ENCODE peak calls at places on chromosome 20, in ten cellular contexts. Y is SK-N-DZ, B is HFFc6, S is H7, N is AG09319, Z is kidney epithelial cell, P is NCI-H748 treated with DMSO at 0.1 percent for 48 hours, G is hepatocyte, W is HS-5, E is GM13977. D is an unnamed sample.

GRCh38 chr20:36199293-36200257 is 36.7 kb upstream of the AAR2 start:
- DNase-seq in B (peak), S (peak), E (peak), P (peak), G (peak), N (peak), Z (peak), W (peak), Y (peak), D (peak)

GRCh38 chr20:5140195-5140594 is 13.4 kb downstream of the CDS2 start:
- DNase-seq in E (no peak), P (no peak), B (no peak), S (no peak), Y (no peak), W (no peak), Z (no peak), G (no peak), N (no peak), D (no peak)

GRCh38 chr20:59811681-59812171 is 121.7 kb downstream of the SYCP2 start:
- DNase-seq in W (no peak), G (no peak), N (no peak), Z (no peak), P (no peak), B (no peak), Y (no peak), E (no peak), S (peak), D (no peak)

GRCh38 chr20:58072695-58073671 is 155.5 kb downstream of the ANKRD60 start:
- DNase-seq in E (no peak), B (no peak), G (no peak), W (no peak), P (no peak), N (no peak), S (no peak), Y (no peak), Z (no peak), D (no peak)

GRCh38 chr20:55415567-55416142 is 589.7 kb downstream of the CBLN4 start:
- DNase-seq in Y (peak), N (no peak), E (no peak), P (peak), W (peak), S (peak), Z (no peak), B (no peak), G (peak), D (no peak)

GRCh38 chr20:46307139-46307998 is 929 bp downstream of the CDH22 start:
- DNase-seq in P (peak), N (peak), B (peak), Z (no peak), E (peak), Y (peak), G (peak), W (no peak), S (peak), D (peak)

GRCh38 chr20:18005170-18005989 is 36.6 kb downstream of the MGME1 start:
- DNase-seq in Y (no peak), B (no peak), G (peak), E (peak), S (no peak), Z (no peak), W (no peak), N (no peak), P (no peak), D (no peak)

GRCh38 chr20:13356087-13356486 is 135.0 kb downstream of the ISM1 start:
- DNase-seq in Z (no peak), W (no peak), B (no peak), G (no peak), S (no peak), Y (no peak), N (no peak), E (no peak), P (no peak), D (no peak)

GRCh38 chr20:10761232-10761631 is 87.4 kb upstream of the JAG1 start:
- DNase-seq in E (no peak), N (no peak), Z (no peak), W (no peak), S (no peak), Y (no peak), B (no peak), P (no peak), G (peak), D (peak)

GRCh38 chr20:62244644-62245108 is 6.4 kb downstream of the OSBPL2 start:
- DNase-seq in N (no peak), Z (no peak), P (no peak), G (no peak), S (no peak), B (no peak), W (no peak), E (no peak), Y (no peak), D (no peak)

GRCh38 chr20:47857994-47858557 is 72.8 kb upstream of the SULF2 start:
- DNase-seq in B (no peak), N (no peak), Y (no peak), E (no peak), W (no peak), G (peak), S (no peak), Z (peak), P (peak), D (no peak)

GRCh38 chr20:61118429-61119224 is 133.4 kb upstream of the CDH4 start:
- DNase-seq in Y (no peak), B (peak), W (peak), N (no peak), G (no peak), S (no peak), E (no peak), Z (peak), P (no peak), D (peak)

GRCh38 chr20:64246616-64247311 is 8.8 kb upstream of the PCMTD2 start:
- DNase-seq in G (no peak), Y (no peak), Z (no peak), B (no peak), P (no peak), S (peak), N (no peak), E (no peak), W (no peak), D (no peak)

GRCh38 chr20:62063981-62064787 is 1.5 kb downstream of the TAF4 start:
- DNase-seq in E (no peak), W (no peak), S (peak), P (no peak), Z (no peak), Y (no peak), B (no peak), G (peak), N (no peak), D (peak)

GRCh38 chr20:37804584-37805566 is 98.1 kb upstream of the VSTM2L start:
- DNase-seq in B (no peak), N (no peak), G (no peak), P (no peak), Y (peak), W (no peak), S (no peak), Z (no peak), E (peak), D (no peak)

GRCh38 chr20:40286991-40287531 is 402.0 kb downstream of the MAFB start:
- DNase-seq in N (no peak), Y (no peak), P (no peak), E (no peak), Z (no peak), B (no peak), S (no peak), G (peak), W (no peak), D (no peak)

GRCh38 chr20:3749689-3750639 is 17.5 kb downstream of the HSPA12B start:
- DNase-seq in B (no peak), G (peak), Z (no peak), P (peak), Y (no peak), N (no peak), S (peak), E (peak), W (no peak), D (no peak)

GRCh38 chr20:21519136-21519584 is 5.3 kb upstream of the NKX2-2 start:
- DNase-seq in N (no peak), S (no peak), Z (no peak), P (peak), G (no peak), B (no peak), Y (no peak), E (no peak), W (no peak), D (no peak)

GRCh38 chr20:41719151-41719550 is 101.0 kb upstream of the CHD6 start:
- DNase-seq in N (no peak), Y (no peak), W (no peak), Z (no peak), P (no peak), B (no peak), G (no peak), E (no peak), S (no peak), D (no peak)

GRCh38 chr20:2865630-2866029 is 7.7 kb upstream of the PTPRA start:
- DNase-seq in N (no peak), P (no peak), G (no peak), Y (no peak), Z (no peak), B (no peak), E (no peak), S (peak), W (no peak), D (no peak)

GRCh38 chr20:45100563-45101245 is at the start of gene KCNS1:
- DNase-seq in B (no peak), E (peak), P (no peak), W (no peak), Y (peak), S (peak), G (peak), Z (no peak), N (no peak), D (peak)

GRCh38 chr20:9617940-9618339 is 103.5 kb downstream of the LAMP5 start:
- DNase-seq in B (peak), N (no peak), Y (peak), G (peak), P (peak), W (no peak), S (peak), E (no peak), Z (no peak), D (peak)

GRCh38 chr20:44435630-44436335 is 39.9 kb upstream of the TTPAL start:
- DNase-seq in Z (no peak), Y (no peak), S (no peak), P (no peak), G (no peak), N (no peak), E (no peak), B (no peak), W (no peak), D (no peak)

GRCh38 chr20:38975539-38976120 is 13.5 kb downstream of the DHX35 start:
- DNase-seq in Z (no peak), P (no peak), E (no peak), N (no peak), W (no peak), B (peak), S (no peak), G (no peak), Y (no peak), D (peak)

GRCh38 chr20:21808863-21809664 is 103.6 kb downstream of the PAX1 start:
- DNase-seq in B (no peak), P (no peak), S (peak), W (no peak), N (no peak), E (peak), Y (peak), Z (no peak), G (peak), D (no peak)

GRCh38 chr20:1895674-1896496 is 678 bp downstream of the SIRPA start:
- DNase-seq in N (no peak), S (peak), B (no peak), Z (no peak), P (no peak), Y (no peak), G (peak), W (no peak), E (peak), D (peak)

GRCh38 chr20:2633381-2633780 is 19.1 kb upstream of the NOP56 start:
- DNase-seq in G (no peak), W (no peak), S (no peak), B (no peak), Z (no peak), P (no peak), Y (no peak), N (no peak), E (no peak), D (no peak)

GRCh38 chr20:62501801-62502495 is 26.2 kb upstream of the GATA5 start:
- DNase-seq in S (no peak), Z (peak), N (no peak), Y (no peak), B (peak), P (no peak), W (peak), E (peak), G (peak), D (peak)

GRCh38 chr20:61744691-61745396 is 320.8 kb downstream of the TAF4 start:
- DNase-seq in E (no peak), S (no peak), Z (peak), Y (no peak), B (no peak), P (no peak), G (peak), N (no peak), W (peak), D (peak)

GRCh38 chr20:4341804-4342560 is 326.6 kb upstream of the RNF24 start:
- DNase-seq in E (no peak), N (peak), S (no peak), B (peak), G (peak), W (peak), P (no peak), Z (peak), Y (peak), D (peak)

GRCh38 chr20:11001767-11002540 is 328.2 kb upstream of the JAG1 start:
- DNase-seq in W (peak), Y (no peak), N (no peak), S (no peak), P (no peak), E (no peak), Z (peak), G (peak), B (peak), D (peak)

GRCh38 chr20:60695223-60695622 is 556.8 kb upstream of the CDH4 start:
- DNase-seq in B (peak), W (peak), E (no peak), Y (no peak), Z (peak), G (peak), P (no peak), N (peak), S (no peak), D (peak)

GRCh38 chr20:35947489-35947888 is 6.8 kb downstream of the SCAND1 start:
- DNase-seq in N (no peak), Z (no peak), E (peak), Y (peak), S (peak), B (peak), W (no peak), P (no peak), G (peak), D (peak)

GRCh38 chr20:45337367-45338120 is 10.7 kb downstream of the SDC4 start:
- DNase-seq in P (no peak), E (no peak), Z (peak), Y (no peak), W (peak), G (peak), B (peak), N (peak), S (no peak), D (peak)

GRCh38 chr20:38073307-38074010 is 39.9 kb downstream of the RPRD1B start:
- DNase-seq in S (peak), B (peak), E (peak), G (peak), Z (no peak), N (peak), Y (peak), P (peak), W (peak), D (peak)

GRCh38 chr20:4891364-4891763 is 109.9 kb downstream of the SLC23A2 start:
- DNase-seq in P (no peak), G (no peak), Z (no peak), E (no peak), W (no peak), N (no peak), S (no peak), B (no peak), Y (no peak), D (no peak)

GRCh38 chr20:41308726-41309413 is 8.7 kb downstream of the ZHX3 start:
- DNase-seq in G (no peak), N (no peak), E (no peak), S (peak), B (no peak), W (peak), Y (no peak), P (no peak), Z (no peak), D (peak)